ENCODE peak calls at places on chromosomes 2 and 18, in nine cellular contexts. G, M, T, F, A, X, K, Q and E are unnamed samples.

GRCh38 chr2:46400041-46400440 is 79.3 kb upstream of the TMEM247 start:
- DNase-seq in K (no peak), G (no peak), Q (no peak), T (no peak), A (no peak), F (no peak), M (no peak), X (no peak), E (no peak)

GRCh38 chr2:231640646-231641111 is 48.0 kb downstream of the TEX44 start:
- DNase-seq in T (no peak), A (no peak), G (no peak), K (peak; percentile 34), F (peak; percentile 88), M (no peak), X (no peak), Q (peak; percentile 57), E (no peak)

GRCh38 chr2:10733980-10734379 is 12.6 kb downstream of the ATP6V1C2 start:
- DNase-seq in X (no peak), G (no peak), Q (no peak), K (no peak), A (no peak), M (no peak), F (no peak), T (no peak), E (no peak)

GRCh38 chr18:59988098-59988706 is 88.4 kb downstream of the PMAIP1 start:
- DNase-seq in X (peak; percentile 47), T (peak; percentile 59), M (peak; percentile 40), Q (peak; percentile 50), A (peak; percentile 45), K (peak; percentile 49), G (peak; percentile 54), F (no peak), E (peak; percentile 1)

GRCh38 chr18:6482198-6482977 is 67.7 kb upstream of the L3MBTL4 start:
- DNase-seq in M (peak; percentile 79), K (peak; percentile 44), A (peak; percentile 26), Q (peak; percentile 60), G (peak; percentile 40), F (peak; percentile 82), X (no peak), T (no peak), E (peak; percentile 26)

GRCh38 chr2:219142329-219142728 is 18.3 kb downstream of the NHEJ1 start:
- DNase-seq in G (no peak), X (no peak), K (no peak), A (no peak), M (no peak), Q (no peak), T (no peak), F (peak; percentile 82), E (peak; percentile 19)

GRCh38 chr2:191218292-191218898 is 26.8 kb upstream of the MYO1B start:
- DNase-seq in Q (peak; percentile 51), A (peak; percentile 44), X (peak; percentile 35), F (no peak), M (peak; percentile 75), K (peak; percentile 42), T (peak; percentile 41), G (peak; percentile 21), E (peak; percentile 39)

GRCh38 chr2:74821177-74822124 is 12.5 kb upstream of the HK2 start:
- DNase-seq in F (no peak), Q (no peak), G (no peak), T (no peak), X (no peak), M (no peak), A (no peak), K (no peak), E (no peak)

GRCh38 chr2:46815121-46815802 is 100.3 kb downstream of the MCFD2 start:
- DNase-seq in T (no peak), F (no peak), K (no peak), M (no peak), Q (no peak), X (no peak), G (no peak), A (no peak), E (no peak)

GRCh38 chr2:27885246-27885645 is 4.9 kb downstream of the RBKS start:
- DNase-seq in K (no peak), X (no peak), G (no peak), A (no peak), T (no peak), F (no peak), Q (no peak), M (no peak), E (peak; percentile 76)

GRCh38 chr2:50514881-50515280 is 517.1 kb downstream of the NRXN1 start:
- DNase-seq in F (no peak), X (no peak), T (no peak), Q (no peak), A (no peak), M (peak; percentile 75), G (no peak), K (no peak), E (no peak)

GRCh38 chr18:63022429-63023022 is 297.0 kb downstream of the BCL2 start:
- DNase-seq in M (peak; percentile 66), G (no peak), F (peak; percentile 66), X (peak; percentile 21), T (no peak), A (no peak), K (no peak), Q (no peak), E (no peak)

GRCh38 chr18:63180971-63181376 is 138.6 kb downstream of the BCL2 start:
- DNase-seq in X (no peak), M (no peak), T (no peak), G (no peak), Q (no peak), A (no peak), F (no peak), K (no peak), E (no peak)

GRCh38 chr18:66048404-66048803 is 297.6 kb downstream of the CDH7 start:
- DNase-seq in K (no peak), T (no peak), F (no peak), Q (no peak), X (no peak), A (no peak), G (no peak), M (no peak), E (no peak)

GRCh38 chr2:10042301-10043161 is 819 bp upstream of the KLF11 start:
- DNase-seq in F (peak; percentile 95), M (peak; percentile 70), Q (peak; percentile 74), K (peak; percentile 33), A (peak; percentile 25), X (no peak), T (no peak), G (peak; percentile 13), E (peak; percentile 50)

GRCh38 chr2:126831234-126832005 is 67.3 kb upstream of the TEX51 start:
- DNase-seq in M (no peak), T (no peak), F (no peak), K (no peak), A (no peak), Q (no peak), G (no peak), X (no peak), E (no peak)

GRCh38 chr18:3454365-3455089 is 4.6 kb downstream of the TGIF1 start:
- DNase-seq in G (peak; percentile 15), A (peak; percentile 62), K (peak; percentile 69), F (no peak), Q (no peak), M (no peak), T (peak; percentile 75), X (no peak), E (peak; percentile 59)

GRCh38 chr2:101362316-101362715 is 25.0 kb downstream of the CREG2 start:
- DNase-seq in A (no peak), T (no peak), X (no peak), Q (no peak), K (no peak), G (no peak), F (no peak), M (no peak), E (no peak)

GRCh38 chr2:217988014-217988839 is 14.6 kb downstream of the TNS1 start:
- DNase-seq in G (peak; percentile 30), T (peak; percentile 68), A (peak; percentile 60), K (peak; percentile 65), F (peak; percentile 94), Q (peak; percentile 95), X (peak; percentile 78), M (peak; percentile 89), E (peak; percentile 43)

GRCh38 chr2:25814681-25815080 is 63.6 kb downstream of the ASXL2 start:
- DNase-seq in Q (no peak), F (no peak), T (no peak), K (no peak), M (no peak), X (no peak), G (no peak), A (no peak), E (no peak)

GRCh38 chr2:37812414-37812813 is 112.7 kb upstream of the RMDN2 start:
- DNase-seq in Q (no peak), T (no peak), M (no peak), X (no peak), A (no peak), F (no peak), G (no peak), K (no peak), E (no peak)

GRCh38 chr2:104938226-104938941 is 84.5 kb downstream of the POU3F3 start:
- DNase-seq in G (no peak), X (peak; percentile 7), F (no peak), M (no peak), K (no peak), T (no peak), Q (no peak), A (no peak), E (no peak)

GRCh38 chr2:227482638-227483340 is 10.8 kb downstream of the AGFG1 start:
- DNase-seq in X (no peak), M (no peak), G (no peak), A (no peak), K (no peak), T (no peak), Q (no peak), F (no peak), E (no peak)

GRCh38 chr2:29295843-29296242 is 180.6 kb downstream of the CLIP4 start:
- DNase-seq in Q (no peak), X (no peak), A (no peak), T (no peak), G (peak; percentile 31), K (peak; percentile 11), M (peak; percentile 43), F (no peak), E (peak; percentile 18)

GRCh38 chr18:48862116-48862515 is 88.6 kb downstream of the SMAD7 start:
- DNase-seq in F (peak; percentile 70), Q (no peak), K (no peak), G (no peak), T (no peak), M (peak; percentile 21), X (no peak), A (no peak), E (no peak)